ENCODE peak calls at places on chromosomes 12 and 14, in six cellular contexts. One of them, this sample, is unnamed.
A peak's percentile ranks its signal among the peaks of the same experiment; 100 is the strongest.

GRCh38 chr14:61701946-61702345 is 6.6 kb downstream of the HIF1A start:
- DNase-seq in lower leg skin: no peak
- DNase-seq in H54: no peak
- DNase-seq in body of pancreas: no peak
- DNase-seq in adrenal gland: no peak
- DNase-seq in uterus: no peak
- DNase-seq in this sample: no peak

GRCh38 chr12:53552346-53553327 is 45.4 kb upstream of the NPFF start:
- DNase-seq in lower leg skin: no peak
- DNase-seq in H54: no peak
- DNase-seq in body of pancreas: no peak
- DNase-seq in adrenal gland: no peak
- DNase-seq in uterus: no peak
- DNase-seq in this sample: no peak

GRCh38 chr14:52949711-52950409 is 990 bp downstream of the FERMT2 start:
- DNase-seq in lower leg skin: no peak
- DNase-seq in H54: peak; percentile 38
- DNase-seq in body of pancreas: no peak
- DNase-seq in adrenal gland: no peak
- DNase-seq in uterus: peak; percentile 30
- DNase-seq in this sample: no peak

GRCh38 chr12:76340680-76341435 is 7.4 kb downstream of the BBS10 start:
- DNase-seq in lower leg skin: no peak
- DNase-seq in H54: no peak
- DNase-seq in body of pancreas: no peak
- DNase-seq in adrenal gland: no peak
- DNase-seq in uterus: no peak
- DNase-seq in this sample: no peak

GRCh38 chr12:49232940-49233841 is 31.7 kb upstream of the TUBA1C start:
- DNase-seq in lower leg skin: no peak
- DNase-seq in H54: no peak
- DNase-seq in body of pancreas: peak; percentile 43
- DNase-seq in adrenal gland: peak; percentile 65
- DNase-seq in uterus: peak; percentile 61
- DNase-seq in this sample: peak; percentile 94

GRCh38 chr14:68571073-68571703 is 221.7 kb downstream of the ZFP36L1 start:
- DNase-seq in lower leg skin: no peak
- DNase-seq in H54: no peak
- DNase-seq in body of pancreas: no peak
- DNase-seq in adrenal gland: no peak
- DNase-seq in uterus: no peak
- DNase-seq in this sample: no peak

GRCh38 chr14:77936138-77936639 is 136.3 kb downstream of the ADCK1 start:
- DNase-seq in lower leg skin: no peak
- DNase-seq in H54: no peak
- DNase-seq in body of pancreas: no peak
- DNase-seq in adrenal gland: no peak
- DNase-seq in uterus: no peak
- DNase-seq in this sample: no peak

GRCh38 chr12:8508912-8509841 is 4.1 kb upstream of the CLEC4D start:
- DNase-seq in lower leg skin: no peak
- DNase-seq in H54: no peak
- DNase-seq in body of pancreas: no peak
- DNase-seq in adrenal gland: no peak
- DNase-seq in uterus: no peak
- DNase-seq in this sample: no peak

GRCh38 chr12:38390968-38391367 is 74.4 kb downstream of the ALG10B start:
- DNase-seq in lower leg skin: no peak
- DNase-seq in H54: no peak
- DNase-seq in body of pancreas: no peak
- DNase-seq in adrenal gland: no peak
- DNase-seq in uterus: no peak
- DNase-seq in this sample: no peak

GRCh38 chr12:2267624-2268477 is 215.1 kb downstream of the CACNA1C start:
- DNase-seq in lower leg skin: peak; percentile 93
- DNase-seq in H54: peak; percentile 63
- DNase-seq in body of pancreas: no peak
- DNase-seq in adrenal gland: no peak
- DNase-seq in uterus: no peak
- DNase-seq in this sample: no peak

GRCh38 chr14:99079061-99079727 is 192.8 kb downstream of the BCL11B start:
- DNase-seq in lower leg skin: no peak
- DNase-seq in H54: no peak
- DNase-seq in body of pancreas: no peak
- DNase-seq in adrenal gland: no peak
- DNase-seq in uterus: no peak
- DNase-seq in this sample: no peak

GRCh38 chr12:12107678-12108077 is 36.9 kb downstream of the BCL2L14 start:
- DNase-seq in lower leg skin: no peak
- DNase-seq in H54: no peak
- DNase-seq in body of pancreas: no peak
- DNase-seq in adrenal gland: no peak
- DNase-seq in uterus: no peak
- DNase-seq in this sample: no peak

GRCh38 chr14:26478967-26479366 is 118.9 kb downstream of the NOVA1 start:
- DNase-seq in lower leg skin: no peak
- DNase-seq in H54: no peak
- DNase-seq in body of pancreas: no peak
- DNase-seq in adrenal gland: no peak
- DNase-seq in uterus: no peak
- DNase-seq in this sample: no peak

GRCh38 chr12:121748218-121748570 is 35.6 kb downstream of the TMEM120B start:
- DNase-seq in lower leg skin: no peak
- DNase-seq in H54: no peak
- DNase-seq in body of pancreas: no peak
- DNase-seq in adrenal gland: no peak
- DNase-seq in uterus: peak; percentile 31
- DNase-seq in this sample: no peak

GRCh38 chr12:114986849-114987248 is 302.9 kb upstream of the TBX3 start:
- DNase-seq in lower leg skin: no peak
- DNase-seq in H54: no peak
- DNase-seq in body of pancreas: no peak
- DNase-seq in adrenal gland: no peak
- DNase-seq in uterus: no peak
- DNase-seq in this sample: no peak

GRCh38 chr14:96177766-96178377 is 26.8 kb upstream of the BDKRB2 start:
- DNase-seq in lower leg skin: no peak
- DNase-seq in H54: no peak
- DNase-seq in body of pancreas: no peak
- DNase-seq in adrenal gland: no peak
- DNase-seq in uterus: peak; percentile 52
- DNase-seq in this sample: no peak

GRCh38 chr12:47004634-47005033 is 74.8 kb upstream of the PCED1B start:
- DNase-seq in lower leg skin: no peak
- DNase-seq in H54: no peak
- DNase-seq in body of pancreas: no peak
- DNase-seq in adrenal gland: no peak
- DNase-seq in uterus: no peak
- DNase-seq in this sample: no peak

GRCh38 chr12:64821116-64821630 is 3.3 kb upstream of the TBC1D30 start:
- DNase-seq in lower leg skin: no peak
- DNase-seq in H54: no peak
- DNase-seq in body of pancreas: no peak
- DNase-seq in adrenal gland: no peak
- DNase-seq in uterus: no peak
- DNase-seq in this sample: no peak

GRCh38 chr12:18696971-18697602 is 40.7 kb downstream of the PLCZ1 start:
- DNase-seq in lower leg skin: no peak
- DNase-seq in H54: peak; percentile 8
- DNase-seq in body of pancreas: no peak
- DNase-seq in adrenal gland: no peak
- DNase-seq in uterus: no peak
- DNase-seq in this sample: no peak

GRCh38 chr14:63478024-63478423 is 65.2 kb downstream of the PPP2R5E start:
- DNase-seq in lower leg skin: no peak
- DNase-seq in H54: no peak
- DNase-seq in body of pancreas: no peak
- DNase-seq in adrenal gland: no peak
- DNase-seq in uterus: no peak
- DNase-seq in this sample: peak; percentile 73

GRCh38 chr12:3680919-3681594 is 71.9 kb downstream of the CRACR2A start:
- DNase-seq in lower leg skin: no peak
- DNase-seq in H54: no peak
- DNase-seq in body of pancreas: peak; percentile 30
- DNase-seq in adrenal gland: no peak
- DNase-seq in uterus: no peak
- DNase-seq in this sample: peak; percentile 21

GRCh38 chr14:20302042-20302761 is 3.5 kb downstream of the TTC5 start:
- DNase-seq in lower leg skin: no peak
- DNase-seq in H54: no peak
- DNase-seq in body of pancreas: no peak
- DNase-seq in adrenal gland: no peak
- DNase-seq in uterus: no peak
- DNase-seq in this sample: peak; percentile 37

DNA sequence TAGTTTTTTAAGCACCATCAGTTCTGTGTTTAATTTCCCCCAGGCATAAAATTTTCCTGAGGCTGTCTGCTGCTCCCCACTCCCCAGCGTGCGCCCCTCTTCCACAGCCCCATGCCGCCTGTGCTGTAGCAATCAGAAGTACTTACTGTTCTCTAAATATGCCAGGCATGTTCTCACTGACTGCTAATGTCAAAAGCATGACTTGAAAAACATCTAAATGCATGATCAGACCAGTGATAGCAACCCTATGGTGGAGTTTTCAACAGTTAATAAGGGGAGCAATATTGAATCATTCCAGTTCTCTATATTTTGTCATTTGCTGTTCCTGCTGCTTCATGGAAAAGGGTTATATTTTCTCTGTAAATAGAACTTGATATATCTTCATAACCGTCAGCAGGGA is 77.5 kb downstream of the ANKS1B start:
- DNase-seq in lower leg skin: no peak
- DNase-seq in H54: no peak
- DNase-seq in body of pancreas: no peak
- DNase-seq in adrenal gland: no peak
- DNase-seq in uterus: no peak
- DNase-seq in this sample: no peak
- TF ChIP-seq POLR2A in lower leg skin: no peak
- TF ChIP-seq POLR2A in H54: no peak
- TF ChIP-seq POLR2A in body of pancreas: no peak
- TF ChIP-seq POLR2A in adrenal gland: no peak
- TF ChIP-seq POLR2A in uterus: no peak
- TF ChIP-seq POLR2A in this sample: no peak

GRCh38 chr12:25322351-25322750 is 71.6 kb upstream of the KRAS start:
- DNase-seq in lower leg skin: no peak
- DNase-seq in H54: no peak
- DNase-seq in body of pancreas: no peak
- DNase-seq in adrenal gland: no peak
- DNase-seq in uterus: no peak
- DNase-seq in this sample: no peak
- TF ChIP-seq POLR2A in lower leg skin: no peak
- TF ChIP-seq POLR2A in H54: no peak
- TF ChIP-seq POLR2A in body of pancreas: no peak
- TF ChIP-seq POLR2A in adrenal gland: no peak
- TF ChIP-seq POLR2A in uterus: no peak
- TF ChIP-seq POLR2A in this sample: no peak

DNA sequence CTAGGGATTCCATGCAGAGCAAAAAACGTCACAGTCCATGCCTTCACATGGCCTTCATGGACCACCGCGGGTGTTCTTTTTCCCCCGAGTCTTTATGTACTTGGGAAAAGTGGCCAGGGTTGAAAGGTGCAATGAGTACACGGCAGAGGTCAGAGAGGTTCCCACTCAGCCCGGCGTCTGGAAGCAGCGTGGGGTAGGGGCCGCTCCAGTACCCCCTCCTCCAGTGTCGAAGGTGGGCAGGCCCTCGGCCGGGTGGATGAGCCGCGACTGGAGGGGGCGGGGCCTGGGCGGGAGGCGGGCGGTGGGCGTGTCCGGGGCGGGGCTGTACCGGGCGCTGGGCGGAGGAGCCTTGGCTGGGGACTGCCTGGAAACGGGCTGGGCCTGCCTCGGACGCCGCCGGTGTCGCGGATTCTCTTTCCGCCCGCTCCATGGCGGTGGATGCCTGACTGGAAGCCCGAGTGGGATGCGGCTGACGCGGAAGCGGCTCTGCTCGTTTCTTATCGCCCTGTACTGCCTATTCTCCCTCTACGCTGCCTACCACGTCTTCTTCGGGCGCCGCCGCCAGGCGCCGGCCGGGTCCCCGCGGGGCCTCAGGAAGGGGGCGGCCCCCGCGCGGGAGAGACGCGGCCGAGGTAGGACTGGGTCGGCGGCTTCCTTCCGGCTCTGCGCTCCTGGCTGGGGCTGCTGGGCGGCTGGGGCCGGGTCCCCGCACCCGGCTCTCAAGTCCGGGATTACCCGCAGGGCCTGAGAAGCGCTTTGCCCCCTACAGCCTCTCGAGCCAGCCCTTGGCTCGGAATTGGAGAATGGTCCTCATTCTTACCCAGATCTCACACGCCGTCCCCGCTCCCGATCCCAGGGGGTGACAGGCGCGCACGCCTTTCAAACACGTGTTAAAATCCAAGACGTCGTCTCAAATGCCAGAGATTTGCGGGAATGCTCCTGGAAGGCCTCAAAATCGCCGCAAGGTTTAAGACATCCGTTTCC is at the start of gene RXYLT1:
- DNase-seq in lower leg skin: peak; percentile 96
- DNase-seq in H54: peak; percentile 90
- DNase-seq in body of pancreas: peak; percentile 85
- DNase-seq in adrenal gland: peak; percentile 88
- DNase-seq in uterus: peak; percentile 82
- DNase-seq in this sample: peak; percentile 88
- TF ChIP-seq POLR2A in lower leg skin: no peak
- TF ChIP-seq POLR2A in H54: peak; percentile 80
- TF ChIP-seq POLR2A in body of pancreas: peak; percentile 81
- TF ChIP-seq POLR2A in adrenal gland: peak; percentile 73
- TF ChIP-seq POLR2A in uterus: peak; percentile 59
- TF ChIP-seq POLR2A in this sample: peak; percentile 78

GRCh38 chr14:100780246-100780645 is 45.7 kb upstream of the MEG3 start:
- DNase-seq in lower leg skin: peak; percentile 81
- DNase-seq in H54: no peak
- DNase-seq in body of pancreas: no peak
- DNase-seq in adrenal gland: no peak
- DNase-seq in uterus: no peak
- DNase-seq in this sample: no peak

GRCh38 chr14:100783630-100784321 is 42.1 kb upstream of the MEG3 start:
- DNase-seq in lower leg skin: no peak
- DNase-seq in H54: no peak
- DNase-seq in body of pancreas: no peak
- DNase-seq in adrenal gland: no peak
- DNase-seq in uterus: no peak
- DNase-seq in this sample: no peak

GRCh38 chr14:100782516-100783320 is 43.2 kb upstream of the MEG3 start:
- DNase-seq in lower leg skin: peak; percentile 48
- DNase-seq in H54: no peak
- DNase-seq in body of pancreas: no peak
- DNase-seq in adrenal gland: no peak
- DNase-seq in uterus: peak; percentile 1
- DNase-seq in this sample: no peak

GRCh38 chr14:100780646-100781355 is 45.1 kb upstream of the MEG3 start:
- DNase-seq in lower leg skin: peak; percentile 77
- DNase-seq in H54: no peak
- DNase-seq in body of pancreas: no peak
- DNase-seq in adrenal gland: no peak
- DNase-seq in uterus: peak; percentile 6
- DNase-seq in this sample: no peak

DNA sequence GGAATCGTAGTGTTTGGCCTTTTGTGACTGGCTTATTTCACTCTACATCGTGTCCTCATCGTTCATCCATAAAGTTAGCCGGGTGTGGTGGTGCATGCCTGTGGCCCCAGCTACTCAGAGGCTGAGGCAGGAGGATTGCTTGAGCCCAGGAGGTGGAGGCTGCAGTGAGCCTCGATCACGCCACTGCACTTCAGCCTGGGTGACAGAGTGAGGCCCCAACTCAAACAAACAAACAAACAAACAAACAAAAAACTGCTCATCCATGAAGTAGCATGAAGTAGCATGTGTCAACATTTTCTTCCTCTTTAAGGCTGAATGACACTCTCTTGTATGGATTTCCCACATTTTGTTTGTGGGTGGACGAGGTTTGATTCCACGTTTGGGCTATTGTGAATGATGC is 44.0 kb upstream of the MEG3 start:
- DNase-seq in lower leg skin: peak; percentile 61
- DNase-seq in H54: no peak
- DNase-seq in body of pancreas: no peak
- DNase-seq in adrenal gland: no peak
- DNase-seq in uterus: no peak
- DNase-seq in this sample: no peak
- TF ChIP-seq POLR2A in lower leg skin: no peak
- TF ChIP-seq POLR2A in H54: no peak
- TF ChIP-seq POLR2A in body of pancreas: no peak
- TF ChIP-seq POLR2A in adrenal gland: no peak
- TF ChIP-seq POLR2A in uterus: no peak
- TF ChIP-seq POLR2A in this sample: no peak